ENCODE peak calls at places on chromosomes 3 and 15, in five cellular contexts. X, U, Z, V and F are unnamed samples.

GRCh38 chr3:150543531-150543930 is 2.8 kb downstream of the SERP1 start:
- DNase-seq in U (no peak), Z (no peak), X (no peak), V (no peak), F (no peak)

GRCh38 chr15:85741021-85741421 is 53.7 kb downstream of the KLHL25 start:
- DNase-seq in Z (no peak), U (no peak), V (no peak), X (no peak), F (no peak)

GRCh38 chr15:74038707-74039655 is 43.4 kb downstream of the GOLGA6A start:
- DNase-seq in U (no peak), V (peak; percentile 77), Z (no peak), X (no peak), F (no peak)

GRCh38 chr15:94403246-94403824 is 172.0 kb downstream of the MCTP2 start:
- DNase-seq in Z (no peak), U (no peak), V (no peak), X (no peak), F (no peak)

GRCh38 chr3:122356402-122356801 is 26.6 kb downstream of the MIX23 start:
- DNase-seq in U (peak; percentile 37), V (peak; percentile 54), X (no peak), Z (peak; percentile 34), F (no peak)

GRCh38 chr3:32309653-32310242 is 71.3 kb downstream of the CMTM8 start:
- DNase-seq in X (no peak), V (no peak), U (no peak), Z (no peak), F (no peak)

GRCh38 chr3:170054204-170054603 is 16.4 kb downstream of the GPR160 start:
- DNase-seq in V (no peak), Z (no peak), U (no peak), X (no peak), F (no peak)

GRCh38 chr3:124928333-124929202 is 6.0 kb downstream of the MUC13 start:
- DNase-seq in Z (peak; percentile 60), U (peak; percentile 56), V (peak; percentile 74), X (peak; percentile 25), F (peak; percentile 55)

GRCh38 chr15:100291106-100291505 is 50.7 kb downstream of the ADAMTS17 start:
- DNase-seq in X (no peak), V (no peak), Z (no peak), U (no peak), F (no peak)

GRCh38 chr15:71752604-71753289 is 57.6 kb upstream of the NR2E3 start:
- DNase-seq in X (no peak), Z (peak; percentile 65), V (peak; percentile 94), U (no peak), F (no peak)

GRCh38 chr3:42174679-42175660 is 83.8 kb downstream of the TRAK1 start:
- DNase-seq in U (no peak), X (no peak), Z (no peak), V (no peak), F (no peak)

GRCh38 chr3:79383402-79384012 is 384.3 kb downstream of the ROBO1 start:
- DNase-seq in U (no peak), V (peak; percentile 39), X (no peak), Z (no peak), F (no peak)

GRCh38 chr15:81296673-81297072 is 27.3 kb downstream of the STARD5 start:
- DNase-seq in V (no peak), U (peak; percentile 80), X (peak; percentile 62), Z (no peak), F (peak; percentile 62)

GRCh38 chr15:77064539-77065308 is 6.2 kb downstream of the TSPAN3 start:
- DNase-seq in V (peak; percentile 65), U (no peak), X (no peak), Z (no peak), F (no peak)

GRCh38 chr15:87354661-87355410 is 901.7 kb downstream of the NTRK3 start:
- DNase-seq in Z (no peak), X (no peak), V (peak; percentile 82), U (no peak), F (no peak)

GRCh38 chr3:115784739-115785571 is 161.6 kb downstream of the GAP43 start:
- DNase-seq in V (peak; percentile 96), Z (no peak), U (no peak), X (no peak), F (no peak)

GRCh38 chr3:47265725-47266480 is 16.7 kb downstream of the KIF9 start:
- DNase-seq in X (no peak), U (no peak), V (peak; percentile 18), Z (no peak), F (no peak)

GRCh38 chr15:93478922-93479321 is 389.9 kb upstream of the RGMA start:
- DNase-seq in X (no peak), Z (no peak), U (no peak), V (no peak), F (no peak)

GRCh38 chr15:76376029-76376428 is 39.5 kb downstream of the ISL2 start:
- DNase-seq in Z (no peak), U (no peak), V (no peak), X (no peak), F (no peak)

GRCh38 chr3:36973141-36973540 is 19.8 kb downstream of the EPM2AIP1 start:
- DNase-seq in U (no peak), X (no peak), V (no peak), Z (no peak), F (no peak)

GRCh38 chr3:110341047-110341446 is 730.6 kb upstream of the NECTIN3 start:
- DNase-seq in V (peak; percentile 77), Z (no peak), U (no peak), X (no peak), F (no peak)

GRCh38 chr3:157128771-157129671 is 30.9 kb downstream of the CCNL1 start:
- DNase-seq in Z (peak; percentile 22), X (no peak), U (no peak), V (peak; percentile 30), F (no peak)

GRCh38 chr15:78726870-78727551 is 84.3 kb downstream of the ADAMTS7 start:
- DNase-seq in U (no peak), X (no peak), Z (peak; percentile 70), V (no peak), F (no peak)

GRCh38 chr3:103653996-103654395 is 1219.2 kb downstream of the ZPLD1 start:
- DNase-seq in X (no peak), V (no peak), Z (no peak), U (no peak), F (no peak)

GRCh38 chr15:23690450-23690852 is 3.3 kb upstream of the NDN start:
- DNase-seq in X (no peak), U (peak; percentile 61), Z (no peak), V (peak; percentile 61), F (peak; percentile 52)

GRCh38 chr15:40011303-40011702 is 27.7 kb downstream of the SRP14 start:
- DNase-seq in U (no peak), X (no peak), Z (no peak), V (no peak), F (no peak)
- H3K4me3 ChIP-seq in U (no peak overlapping the region), X (no peak overlapping the region), Z (no peak overlapping the region), V (no peak overlapping the region), F (no peak overlapping the region)

GRCh38 chr3:128317698-128318231 is 148.9 kb downstream of the DNAJB8 start:
- DNase-seq in U (no peak), X (no peak), V (no peak), Z (no peak), F (no peak)
- H3K4me1 ChIP-seq in U (no peaks in the 10 kb centered on the region), X (peaks cover 44% of the 10 kb centered on the region), V (no peaks in the 10 kb centered on the region), Z (no peaks in the 10 kb centered on the region), F (no peaks in the 10 kb centered on the region)

DNA sequence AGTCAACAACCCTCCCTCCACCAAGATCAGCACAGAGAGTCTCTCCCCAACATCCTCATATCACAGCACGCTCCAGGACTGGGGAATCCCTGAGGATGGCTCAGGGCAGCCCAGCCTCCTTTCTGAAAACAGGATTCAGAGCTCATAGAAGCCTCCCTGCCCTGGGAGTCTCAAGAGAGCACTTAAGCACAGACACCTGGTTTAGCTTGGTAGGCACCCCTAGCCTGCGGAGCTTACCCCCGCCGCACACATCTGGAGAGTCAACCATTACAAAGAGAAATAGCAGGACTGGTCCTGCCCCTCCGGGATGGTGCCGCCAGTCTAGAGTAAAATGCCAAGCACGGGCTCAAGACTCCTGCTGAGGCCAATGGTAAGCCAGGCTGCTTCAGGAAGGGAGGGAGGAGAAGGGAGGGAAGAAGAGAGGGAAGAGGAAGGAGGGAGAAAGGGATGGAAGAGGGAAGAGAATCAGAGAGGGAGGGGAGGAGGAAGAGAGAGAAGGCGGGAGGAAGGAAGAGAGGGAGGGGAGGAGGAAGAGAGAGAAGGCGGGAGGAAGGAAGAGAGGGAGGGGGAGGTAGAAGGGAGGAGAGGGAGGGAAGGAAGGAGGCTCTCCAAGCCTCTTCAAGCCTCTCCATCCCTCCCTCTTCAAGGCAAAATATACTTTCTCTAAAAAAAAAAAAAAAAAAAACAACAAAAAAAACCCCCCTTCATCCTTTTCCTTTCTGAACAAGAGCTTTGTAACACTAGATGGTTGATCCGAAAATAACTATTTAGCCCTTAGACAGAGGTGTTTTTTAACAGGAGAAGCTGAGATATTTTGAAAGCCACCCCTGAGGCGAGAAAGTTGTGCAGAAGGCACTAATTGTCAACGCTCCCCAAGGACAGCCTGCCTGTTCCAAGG is 278.6 kb upstream of the TLE3 start:
- DNase-seq in X (no peak), V (no peak), U (peak; percentile 10), Z (no peak), F (no peak)
- H3K27ac ChIP-seq in X (no peak overlapping the region), V (no peak overlapping the region), U (no peak overlapping the region), Z (no peak overlapping the region), F (no peak overlapping the region)

GRCh38 chr3:176919836-176920760 is 277.2 kb downstream of the TBL1XR1 start:
- DNase-seq in X (no peak), U (no peak), V (peak; percentile 94), Z (no peak), F (no peak)
- H3K4me3 ChIP-seq in X (no peak overlapping the region), U (no peak overlapping the region), V (no peak overlapping the region), Z (no peak overlapping the region), F (no peak overlapping the region)

GRCh38 chr3:191261304-191261638 is 62.2 kb downstream of the OSTN start:
- DNase-seq in X (no peak), U (no peak), V (no peak), Z (no peak), F (no peak)
- H3K4me1 ChIP-seq in X (no peaks in the 10 kb centered on the region), U (no peaks in the 10 kb centered on the region), V (no peaks in the 10 kb centered on the region), Z (peaks cover 3% of the 10 kb centered on the region), F (no peaks in the 10 kb centered on the region)

GRCh38 chr3:112012205-112012604 is 13.5 kb downstream of the TAGLN3 start:
- DNase-seq in U (no peak), V (no peak), X (no peak), Z (no peak), F (no peak)
- H3K27ac ChIP-seq in U (no peak overlapping the region), V (no peak overlapping the region), X (no peak overlapping the region), Z (no peak overlapping the region), F (no peak overlapping the region)

DNA sequence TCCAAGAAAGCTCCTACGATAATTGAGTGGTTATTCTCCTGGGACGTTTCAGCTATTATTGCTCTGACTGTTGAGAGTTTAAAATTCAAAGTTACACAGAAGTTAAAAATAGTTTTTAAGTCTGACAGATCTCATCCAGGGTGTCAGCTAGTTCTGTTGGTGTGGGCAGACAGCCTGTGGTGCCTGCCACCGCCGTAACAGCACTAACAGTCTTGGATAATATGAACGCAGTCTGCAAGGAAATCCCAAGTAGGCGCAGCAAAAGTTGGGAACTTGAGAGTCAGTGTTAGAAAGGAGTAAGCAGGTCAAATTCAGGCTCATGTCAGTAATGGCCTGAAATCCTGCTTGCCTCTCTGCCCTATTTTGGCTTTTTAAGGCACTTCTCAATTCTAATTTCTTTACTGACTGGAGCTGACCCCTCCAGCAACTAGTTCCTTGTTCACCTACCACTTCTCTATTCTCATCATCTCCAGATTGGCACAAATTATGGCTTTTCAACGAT is 1.7 kb downstream of the CRYBG3 start:
- DNase-seq in V (no peak), X (no peak), Z (no peak), U (no peak), F (peak; percentile 17)
- H3K4me3 ChIP-seq in V (peak overlapping the region; percentile 83), X (peak overlapping the region; percentile 60), Z (no peak overlapping the region), U (peak overlapping the region; percentile 96), F (peak overlapping the region; percentile 88)